ENCODE peak calls at places on chromosome 18, in six cellular contexts. A is left ventricle myocardium inferior, K is testis, I is tibial nerve, R is astrocyte, Y is SJSA1. U is an unnamed sample.

GRCh38 chr18:68233043-68233442 is 481.9 kb downstream of the TMX3 start:
- DNase-seq in A (no peak), K (no peak), I (no peak), R (no peak), Y (no peak), U (no peak)

GRCh38 chr18:74303936-74304335 is 11.7 kb upstream of the C18orf63 start:
- DNase-seq in A (no peak), K (no peak), I (no peak), R (peak; percentile 70), Y (no peak), U (no peak)

GRCh38 chr18:74895686-74896085 is 298.0 kb downstream of the ZNF407 start:
- DNase-seq in A (no peak), K (no peak), I (no peak), R (peak; percentile 3), Y (no peak), U (no peak)

GRCh38 chr18:64042728-64043358 is 73.0 kb downstream of the SERPINB8 start:
- DNase-seq in A (no peak), K (no peak), I (no peak), R (no peak), Y (no peak), U (peak; percentile 33)

GRCh38 chr18:3117493-3118192 is 102.1 kb downstream of the MYOM1 start:
- DNase-seq in A (no peak), K (no peak), I (no peak), R (no peak), Y (no peak), U (no peak)

GRCh38 chr18:75687626-75688025 is 260.1 kb upstream of the SMIM21 start:
- DNase-seq in A (no peak), K (no peak), I (no peak), R (no peak), Y (no peak), U (no peak)

GRCh38 chr18:26057208-26057821 is 33.1 kb downstream of the SS18 start:
- DNase-seq in A (no peak), K (no peak), I (no peak), R (peak; percentile 56), Y (no peak), U (no peak)

GRCh38 chr18:46468431-46469180 is 188.4 kb downstream of the LOXHD1 start:
- DNase-seq in A (no peak), K (no peak), I (no peak), R (no peak), Y (no peak), U (no peak)

GRCh38 chr18:12376034-12376717 is 851 bp downstream of the AFG3L2 start:
- DNase-seq in A (peak; percentile 57), K (peak; percentile 35), I (peak; percentile 7), R (no peak), Y (no peak), U (peak; percentile 27)

GRCh38 chr18:72692086-72692485 is 147.9 kb upstream of the CBLN2 start:
- DNase-seq in A (no peak), K (peak; percentile 23), I (no peak), R (no peak), Y (no peak), U (no peak)

GRCh38 chr18:45850021-45850420 is 24.5 kb downstream of the SIGLEC15 start:
- DNase-seq in A (no peak), K (peak; percentile 39), I (no peak), R (no peak), Y (no peak), U (no peak)

GRCh38 chr18:49669403-49669802 is 107.5 kb downstream of the LIPG start:
- DNase-seq in A (no peak), K (no peak), I (no peak), R (peak; percentile 43), Y (no peak), U (no peak)

GRCh38 chr18:37965572-37965970 is 400.0 kb upstream of the CELF4 start:
- DNase-seq in A (no peak), K (no peak), I (no peak), R (no peak), Y (no peak), U (no peak)

GRCh38 chr18:36376361-36376760 is 78.8 kb downstream of the FHOD3 start:
- DNase-seq in A (no peak), K (no peak), I (no peak), R (no peak), Y (no peak), U (no peak)

GRCh38 chr18:78101091-78101490 is 851.4 kb downstream of the GALR1 start:
- DNase-seq in A (no peak), K (no peak), I (no peak), R (no peak), Y (no peak), U (no peak)

GRCh38 chr18:55541571-55541970 is 46.4 kb downstream of the TCF4 start:
- DNase-seq in A (no peak), K (no peak), I (no peak), R (no peak), Y (no peak), U (no peak)

GRCh38 chr18:57542126-57542525 is 44.4 kb downstream of the FECH start:
- DNase-seq in A (no peak), K (no peak), I (no peak), R (peak; percentile 48), Y (no peak), U (no peak)

GRCh38 chr18:12679183-12679786 is 21.4 kb upstream of the SPIRE1 start:
- DNase-seq in A (peak; percentile 64), K (peak; percentile 59), I (peak; percentile 44), R (no peak), Y (peak; percentile 55), U (peak; percentile 86)

GRCh38 chr18:53380063-53380639 is 844.3 kb downstream of the MBD2 start:
- DNase-seq in A (no peak), K (no peak), I (no peak), R (peak; percentile 10), Y (no peak), U (no peak)

GRCh38 chr18:48841381-48842258 is 109.1 kb downstream of the SMAD7 start:
- DNase-seq in A (peak; percentile 45), K (no peak), I (no peak), R (no peak), Y (no peak), U (peak; percentile 86)

GRCh38 chr18:74496508-74497307 is 545 bp downstream of the CNDP2 start:
- DNase-seq in A (peak; percentile 68), K (peak; percentile 57), I (peak; percentile 13), R (peak; percentile 37), Y (peak; percentile 68), U (peak; percentile 76)

GRCh38 chr18:56937874-56938273 is 209.0 kb upstream of the BOD1L2 start:
- DNase-seq in A (no peak), K (no peak), I (no peak), R (no peak), Y (no peak), U (no peak)

GRCh38 chr18:60693426-60693825 is 320.9 kb upstream of the MC4R start:
- DNase-seq in A (no peak), K (no peak), I (no peak), R (peak; percentile 16), Y (no peak), U (no peak)

GRCh38 chr18:12278765-12279682 is 24.9 kb downstream of the CIDEA start:
- DNase-seq in A (peak; percentile 86), K (peak; percentile 78), I (peak; percentile 74), R (peak; percentile 96), Y (peak; percentile 96), U (peak; percentile 92)

DNA sequence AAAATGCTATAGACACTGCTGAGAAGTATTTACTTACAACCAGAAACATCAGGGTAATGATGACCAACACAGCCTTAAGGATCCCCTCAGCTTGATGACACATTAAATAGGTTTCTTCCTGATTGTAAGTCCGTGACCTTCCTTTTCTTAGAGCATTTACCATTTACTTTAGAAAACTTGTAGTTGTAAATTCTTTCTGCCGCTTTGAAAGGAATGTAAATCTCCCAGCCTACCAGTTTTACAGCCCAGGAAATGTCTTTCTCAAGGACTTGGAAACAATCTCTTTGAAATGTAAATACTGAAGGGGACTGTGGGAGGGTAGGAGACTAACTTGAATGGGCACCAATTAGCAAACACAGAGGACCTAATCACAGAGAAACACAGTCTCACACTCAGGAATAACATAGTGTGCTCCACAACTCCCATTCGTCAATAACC is 278.6 kb downstream of the DSC3 start:
- DNase-seq in A (no peak), K (no peak), I (no peak), R (no peak), Y (no peak), U (no peak)
- H3K4me3 ChIP-seq in A (no peak overlapping the region), K (no peak overlapping the region), I (no peak overlapping the region), R (no peak overlapping the region), Y (no peak overlapping the region), U (no peak overlapping the region)

DNA sequence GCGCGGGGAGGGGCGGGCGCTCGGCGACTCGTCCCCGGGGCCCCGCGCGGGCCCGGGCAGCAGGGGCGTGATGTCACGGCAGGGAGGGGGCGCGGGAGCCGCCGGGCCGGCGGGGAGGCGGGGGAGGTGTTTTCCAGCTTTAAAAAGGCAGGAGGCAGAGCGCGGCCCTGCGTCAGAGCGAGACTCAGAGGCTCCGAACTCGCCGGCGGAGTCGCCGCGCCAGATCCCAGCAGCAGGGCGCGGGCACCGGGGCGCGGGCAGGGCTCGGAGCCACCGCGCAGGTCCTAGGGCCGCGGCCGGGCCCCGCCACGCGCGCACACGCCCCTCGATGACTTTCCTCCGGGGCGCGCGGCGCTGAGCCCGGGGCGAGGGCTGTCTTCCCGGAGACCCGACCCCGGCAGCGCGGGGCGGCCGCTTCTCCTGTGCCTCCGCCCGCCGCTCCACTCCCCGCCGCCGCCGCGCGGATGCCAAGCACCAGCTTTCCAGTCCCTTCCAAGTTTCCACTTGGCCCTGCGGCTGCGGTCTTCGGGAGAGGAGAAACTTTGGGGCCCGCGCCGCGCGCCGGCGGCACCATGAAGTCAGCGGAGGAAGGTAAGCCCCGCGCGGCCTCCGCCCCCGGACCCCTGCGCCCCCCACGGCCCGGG is at the start of gene NFATC1:
- DNase-seq in A (peak; percentile 86), K (peak; percentile 69), I (peak; percentile 57), R (peak; percentile 59), Y (peak; percentile 81), U (peak; percentile 95)
- H3K27me3 ChIP-seq in A (peaks cover 9% of the 10 kb centered on the region), K (no peaks in the 10 kb centered on the region), I (no peaks in the 10 kb centered on the region), R (peaks cover 43% of the 10 kb centered on the region), Y (no peaks in the 10 kb centered on the region), U (no peaks in the 10 kb centered on the region)

DNA sequence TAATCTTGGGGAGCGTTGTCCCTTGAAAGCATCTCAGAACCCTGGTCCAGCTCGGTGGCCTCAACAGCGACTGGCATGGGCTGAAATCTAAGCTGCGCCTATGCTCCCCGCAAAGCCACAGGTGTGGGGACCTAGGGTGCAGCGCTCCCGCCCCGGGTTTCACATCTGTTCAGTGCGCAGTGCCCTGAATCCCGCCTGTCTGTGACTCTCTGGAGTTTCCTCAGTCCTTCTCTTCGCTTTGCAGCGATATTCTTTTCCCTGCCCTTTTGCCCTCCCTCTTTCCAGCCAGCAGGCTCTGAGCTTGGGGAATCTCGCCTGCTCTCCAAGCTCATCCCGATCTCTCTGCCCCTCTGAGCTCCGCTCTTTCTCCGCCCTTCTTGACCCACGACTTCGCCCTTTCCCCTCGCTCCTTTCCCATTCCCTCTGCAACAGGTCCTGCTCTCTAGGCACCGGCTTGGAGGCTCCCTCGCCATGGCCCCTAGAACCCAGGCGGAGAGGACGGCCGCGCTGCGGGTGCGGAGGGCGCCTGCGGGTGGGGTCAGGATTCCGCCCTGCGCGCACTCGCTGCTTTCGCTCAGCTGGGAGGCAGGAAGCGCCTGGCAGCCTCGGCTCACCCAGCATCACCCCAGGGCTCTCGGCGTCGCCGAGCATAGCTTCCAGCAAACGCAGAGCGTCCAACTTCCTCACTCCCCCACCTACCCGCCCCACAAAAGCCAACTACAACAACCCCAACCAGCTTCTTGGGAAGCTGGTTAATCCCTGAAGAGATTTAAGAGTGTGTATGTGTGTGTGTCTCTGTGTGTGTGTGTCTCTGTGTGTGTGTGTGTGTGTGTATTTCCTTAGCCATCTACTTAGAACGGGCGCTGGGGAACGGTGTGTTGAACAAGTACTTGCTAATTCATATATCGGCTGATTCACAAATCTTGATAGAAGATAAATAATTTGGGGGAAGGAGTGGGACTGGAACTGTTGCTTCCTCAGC is 1.1 kb downstream of the GRP start:
- DNase-seq in A (no peak), K (no peak), I (no peak), R (no peak), Y (no peak), U (no peak)
- H3K4me3 ChIP-seq in A (peak overlapping the region; percentile 49), K (peak overlapping the region; percentile 15), I (no peak overlapping the region), R (no peak overlapping the region), Y (no peak overlapping the region), U (no peak overlapping the region)

GRCh38 chr18:4264347-4264791 is 190.7 kb downstream of the DLGAP1 start:
- DNase-seq in A (no peak), K (peak; percentile 37), I (no peak), R (no peak), Y (no peak), U (no peak)
- H3K27me3 ChIP-seq in A (no peaks in the 10 kb centered on the region), K (no peaks in the 10 kb centered on the region), I (no peaks in the 10 kb centered on the region), R (no peaks in the 10 kb centered on the region), Y (no peaks in the 10 kb centered on the region), U (no peaks in the 10 kb centered on the region)

U was measured in right cardiac atrium.